ENCODE peak calls at places on chromosomes 13 and 19, in six cellular contexts. S is spleen, Q is tibial artery, V is fibroblast of lung, A is body of pancreas, B is brain microvascular endothelial cell. U is an unnamed sample.

GRCh38 chr19:41299755-41300089 is 10.2 kb upstream of the CCDC97 start:
- DNase-seq in S (no peak), Q (peak; percentile 84), V (peak; percentile 87), A (no peak), B (peak; percentile 78), U (peak; percentile 65)

GRCh38 chr19:46958542-46958941 is 61.1 kb upstream of the NPAS1 start:
- DNase-seq in S (no peak), Q (no peak), V (peak; percentile 41), A (no peak), B (peak; percentile 72), U (no peak)

GRCh38 chr13:91630916-91631315 is 232.5 kb downstream of the GPC5 start:
- DNase-seq in S (no peak), Q (no peak), V (no peak), A (no peak), B (no peak), U (no peak)

GRCh38 chr19:8028951-8029491 is 23.5 kb upstream of the CCL25 start:
- DNase-seq in S (no peak), Q (no peak), V (no peak), A (no peak), B (no peak), U (no peak)

GRCh38 chr19:35294328-35294727 is 2.4 kb downstream of the MAG start:
- DNase-seq in S (no peak), Q (no peak), V (no peak), A (no peak), B (no peak), U (no peak)

GRCh38 chr13:24161980-24162517 is 1.5 kb downstream of the SPATA13 start:
- DNase-seq in S (no peak), Q (no peak), V (no peak), A (peak; percentile 67), B (no peak), U (peak; percentile 30)

GRCh38 chr19:44430956-44431355 is 17.3 kb downstream of the ZNF229 start:
- DNase-seq in S (no peak), Q (no peak), V (no peak), A (no peak), B (no peak), U (no peak)

GRCh38 chr13:21913010-21913409 is 242.1 kb downstream of the FGF9 start:
- DNase-seq in S (no peak), Q (no peak), V (no peak), A (no peak), B (no peak), U (no peak)

GRCh38 chr13:90365130-90365529 is 982.4 kb upstream of the MIR17HG start:
- DNase-seq in S (no peak), Q (no peak), V (peak; percentile 47), A (no peak), B (no peak), U (no peak)

GRCh38 chr19:36030264-36031148 is 2.2 kb downstream of the CLIP3 start:
- DNase-seq in S (no peak), Q (no peak), V (no peak), A (no peak), B (no peak), U (no peak)

GRCh38 chr19:37955986-37956385 is 49.0 kb downstream of the SIPA1L3 start:
- DNase-seq in S (no peak), Q (no peak), V (no peak), A (no peak), B (no peak), U (no peak)

GRCh38 chr13:89066868-89067466 is 1395.8 kb downstream of the SLITRK5 start:
- DNase-seq in S (no peak), Q (no peak), V (peak; percentile 81), A (peak; percentile 24), B (no peak), U (no peak)

GRCh38 chr19:2503521-2504109 is 27.7 kb downstream of the GADD45B start:
- DNase-seq in S (no peak), Q (no peak), V (peak; percentile 77), A (no peak), B (peak; percentile 75), U (peak; percentile 45)

GRCh38 chr13:27183561-27184147 is 12.0 kb upstream of the USP12 start:
- DNase-seq in S (no peak), Q (no peak), V (peak; percentile 49), A (peak; percentile 31), B (no peak), U (no peak)

GRCh38 chr13:83378901-83379300 is 503.4 kb downstream of the SLITRK1 start:
- DNase-seq in S (no peak), Q (no peak), V (no peak), A (no peak), B (no peak), U (no peak)

GRCh38 chr19:609001-609340 is 19.3 kb downstream of the HCN2 start:
- DNase-seq in S (peak; percentile 88), Q (no peak), V (no peak), A (no peak), B (no peak), U (peak; percentile 90)

GRCh38 chr19:28831464-28831863 is 381.5 kb downstream of the UQCRFS1 start:
- DNase-seq in S (no peak), Q (no peak), V (no peak), A (no peak), B (no peak), U (no peak)

GRCh38 chr13:37910790-37911189 is 41.2 kb upstream of the TRPC4 start:
- DNase-seq in S (no peak), Q (no peak), V (no peak), A (no peak), B (no peak), U (no peak)

GRCh38 chr19:38862321-38863059 is 12.7 kb upstream of the HNRNPL start:
- DNase-seq in S (no peak), Q (no peak), V (peak; percentile 45), A (peak; percentile 79), B (no peak), U (peak; percentile 51)

GRCh38 chr19:47013041-47013517 is 6.6 kb upstream of the NPAS1 start:
- DNase-seq in S (peak; percentile 91), Q (peak; percentile 87), V (peak; percentile 64), A (peak; percentile 84), B (peak; percentile 62), U (peak; percentile 84)

GRCh38 chr19:6730153-6730804 is 7.1 kb downstream of the GPR108 start:
- DNase-seq in S (no peak), Q (no peak), V (no peak), A (peak; percentile 87), B (no peak), U (peak; percentile 98)
- H3K27ac ChIP-seq in S (no peak overlapping the region), Q (no peak overlapping the region), V (no peak overlapping the region), A (no peak overlapping the region), B (no peak overlapping the region), U (peak overlapping the region; percentile 74)

DNA sequence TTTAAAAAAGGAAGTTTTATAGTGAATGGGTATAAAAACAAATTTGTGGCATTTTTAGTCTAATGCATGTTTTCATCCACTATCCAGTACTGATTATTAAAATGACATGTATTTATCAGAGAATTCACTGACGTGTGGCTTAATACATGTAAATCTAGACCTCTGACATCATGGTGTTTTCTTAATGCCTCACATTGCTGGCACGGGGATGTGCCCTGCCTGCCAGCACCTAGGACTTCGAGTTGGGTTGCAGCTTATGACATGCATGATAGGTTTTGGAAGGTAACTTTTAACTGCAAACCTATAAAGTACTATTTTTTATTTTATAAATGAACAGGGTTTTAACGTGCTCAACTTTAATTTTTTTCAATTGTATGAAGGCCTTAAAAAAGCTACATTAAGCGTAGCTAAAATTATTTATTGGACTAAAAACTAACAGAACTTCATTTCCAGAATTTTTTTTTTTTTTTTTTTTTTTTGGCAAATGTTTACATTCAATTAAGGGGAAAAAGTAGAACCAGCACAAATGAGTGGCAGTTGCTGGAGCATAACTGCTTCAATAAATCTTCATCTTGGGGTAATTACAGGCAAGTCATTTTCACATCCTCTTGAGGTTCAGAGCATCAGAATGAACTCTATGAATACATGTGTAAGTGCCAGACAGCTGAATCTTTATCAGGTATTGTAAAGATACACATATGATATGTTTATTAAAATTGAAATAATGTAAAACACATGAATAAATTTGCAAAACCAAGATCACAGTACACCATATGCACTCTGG is 16.3 kb downstream of the METTL21C start:
- DNase-seq in S (no peak), Q (no peak), V (no peak), A (no peak), B (no peak), U (no peak)
- H3K27ac ChIP-seq in S (no peak overlapping the region), Q (no peak overlapping the region), V (no peak overlapping the region), A (no peak overlapping the region), B (no peak overlapping the region), U (no peak overlapping the region)

GRCh38 chr19:42400404-42400803 is 10.3 kb upstream of the CNFN start:
- DNase-seq in S (no peak), Q (no peak), V (no peak), A (no peak), B (no peak), U (no peak)
- H3K27ac ChIP-seq in S (no peak overlapping the region), Q (no peak overlapping the region), V (no peak overlapping the region), A (no peak overlapping the region), B (no peak overlapping the region), U (no peak overlapping the region)

GRCh38 chr19:4986056-4986455 is 17.1 kb downstream of the KDM4B start:
- DNase-seq in S (no peak), Q (no peak), V (no peak), A (no peak), B (no peak), U (peak; percentile 61)
- H3K27ac ChIP-seq in S (no peak overlapping the region), Q (no peak overlapping the region), V (no peak overlapping the region), A (no peak overlapping the region), B (no peak overlapping the region), U (no peak overlapping the region)

GRCh38 chr19:33394723-33395560 is 21.4 kb downstream of the CEBPG start:
- DNase-seq in S (peak; percentile 74), Q (peak; percentile 62), V (peak; percentile 14), A (peak; percentile 11), B (no peak), U (no peak)
- H3K27ac ChIP-seq in S (peak overlapping the region; percentile 55), Q (no peak overlapping the region), V (peak overlapping the region; percentile 34), A (no peak overlapping the region), B (no peak overlapping the region), U (peak overlapping the region; percentile 4)